ENCODE peak calls at places on chromosomes 5 and 9, in six cellular contexts. U, Q, J, W, H and A are unnamed samples.

GRCh38 chr5:43658499-43658898 is 55.5 kb downstream of the NNT start:
- DNase-seq in U (no peak), Q (no peak), J (no peak), W (no peak), H (no peak), A (no peak)

GRCh38 chr5:178624626-178625546 is 2.0 kb downstream of the CLK4 start:
- DNase-seq in U (no peak), Q (no peak), J (no peak), W (peak; percentile 7), H (peak; percentile 3), A (no peak)

GRCh38 chr9:124220551-124221451 is 36.9 kb upstream of the NEK6 start:
- DNase-seq in U (no peak), Q (no peak), J (no peak), W (no peak), H (no peak), A (no peak)

GRCh38 chr9:97307091-97307490 is 368 bp upstream of the CCDC180 start:
- DNase-seq in U (peak; percentile 71), Q (peak; percentile 84), J (no peak), W (peak; percentile 58), H (peak; percentile 32), A (no peak)

GRCh38 chr5:143494162-143494561 is 90.7 kb upstream of the NR3C1 start:
- DNase-seq in U (no peak), Q (no peak), J (no peak), W (no peak), H (no peak), A (no peak)

GRCh38 chr9:136983611-136984314 is 970 bp downstream of the LCNL1 start:
- DNase-seq in U (no peak), Q (no peak), J (no peak), W (no peak), H (no peak), A (no peak)

GRCh38 chr9:32331240-32331639 is 53.2 kb upstream of the ACO1 start:
- DNase-seq in U (no peak), Q (no peak), J (no peak), W (no peak), H (no peak), A (no peak)

GRCh38 chr9:105007143-105007542 is 79.2 kb upstream of the ABCA1 start:
- DNase-seq in U (peak; percentile 55), Q (no peak), J (no peak), W (no peak), H (no peak), A (no peak)

GRCh38 chr5:52010430-52010829 is 627.2 kb downstream of the ISL1 start:
- DNase-seq in U (no peak), Q (no peak), J (no peak), W (no peak), H (no peak), A (no peak)